ENCODE peak calls at places on chromosome 19, in four cellular contexts. W, N, P and B are unnamed samples.

GRCh38 chr19:911197-912033 is 1.6 kb downstream of the R3HDM4 start:
- DNase-seq in W (no peak), N (no peak), P (no peak), B (no peak)

GRCh38 chr19:43616306-43616705 is 3.1 kb downstream of the ZNF428 start:
- DNase-seq in W (no peak), N (no peak), P (no peak), B (no peak)

GRCh38 chr19:51784922-51785690 is 9.9 kb upstream of the FPR3 start:
- DNase-seq in W (peak; percentile 84), N (no peak), P (peak; percentile 79), B (no peak)

GRCh38 chr19:33472696-33473624 is 48.6 kb downstream of the PEPD start:
- DNase-seq in W (no peak), N (peak; percentile 86), P (no peak), B (no peak)

GRCh38 chr19:51166846-51167490 is 24.9 kb downstream of the SIGLEC7 start:
- DNase-seq in W (peak; percentile 33), N (no peak), P (no peak), B (no peak)

GRCh38 chr19:15871570-15871969 is 26.3 kb downstream of the CYP4F2 start:
- DNase-seq in W (no peak), N (no peak), P (peak; percentile 40), B (no peak)

GRCh38 chr19:53977991-53978731 is 13.3 kb upstream of the CACNG6 start:
- DNase-seq in W (peak; percentile 48), N (peak; percentile 72), P (peak; percentile 67), B (no peak)

GRCh38 chr19:5801796-5802616 is 2.9 kb upstream of the NRTN start:
- DNase-seq in W (no peak), N (no peak), P (no peak), B (no peak)

GRCh38 chr19:45497791-45498190 is 452 bp upstream of the PPM1N start:
- DNase-seq in W (no peak), N (no peak), P (no peak), B (no peak)

GRCh38 chr19:2815191-2815614 is 4.5 kb upstream of the ZNF554 start:
- DNase-seq in W (no peak), N (no peak), P (no peak), B (no peak)

GRCh38 chr19:30587869-30588268 is 215.7 kb downstream of the ZNF536 start:
- DNase-seq in W (no peak), N (no peak), P (peak; percentile 30), B (no peak)

GRCh38 chr19:18173572-18174294 is at the start of gene IFI30:
- DNase-seq in W (peak; percentile 73), N (no peak), P (peak; percentile 85), B (peak; percentile 78)

GRCh38 chr19:11070123-11070522 is 19.1 kb upstream of the LDLR start:
- DNase-seq in W (no peak), N (no peak), P (no peak), B (no peak)

GRCh38 chr19:29833614-29834261 is 21.9 kb downstream of the CCNE1 start:
- DNase-seq in W (no peak), N (no peak), P (no peak), B (no peak)

GRCh38 chr19:32876919-32877285 is 7.3 kb upstream of the SLC7A9 start:
- DNase-seq in W (no peak), N (peak; percentile 24), P (no peak), B (no peak)

GRCh38 chr19:15913384-15913783 is 15.5 kb upstream of the CYP4F2 start:
- DNase-seq in W (no peak), N (no peak), P (no peak), B (no peak)

GRCh38 chr19:4559569-4559968 is at the start of gene SEMA6B:
- DNase-seq in W (peak; percentile 53), N (no peak), P (peak; percentile 73), B (no peak)

GRCh38 chr19:19500975-19501644 is 14.2 kb downstream of the TSSK6 start:
- DNase-seq in W (no peak), N (no peak), P (no peak), B (no peak)

GRCh38 chr19:12983561-12984142 is 11.6 kb upstream of the NFIX start:
- DNase-seq in W (peak; percentile 64), N (no peak), P (peak; percentile 91), B (peak; percentile 74)

GRCh38 chr19:17579523-17580244 is 24.2 kb downstream of the COLGALT1 start:
- DNase-seq in W (peak; percentile 51), N (no peak), P (no peak), B (no peak)

GRCh38 chr19:3968556-3969434 is 2.1 kb downstream of the DAPK3 start:
- DNase-seq in W (peak; percentile 94), N (peak; percentile 97), P (peak; percentile 97), B (no peak)

GRCh38 chr19:15195987-15196682 is 4.7 kb downstream of the NOTCH3 start:
- DNase-seq in W (no peak), N (no peak), P (peak; percentile 79), B (no peak)

GRCh38 chr19:4529924-4530522 is 5.0 kb downstream of the PLIN5 start:
- DNase-seq in W (no peak), N (no peak), P (no peak), B (no peak)

GRCh38 chr19:2011169-2011568 is 4.3 kb downstream of the BTBD2 start:
- DNase-seq in W (no peak), N (no peak), P (no peak), B (no peak)

GRCh38 chr19:49809155-49809986 is 3.7 kb downstream of the FUZ start:
- DNase-seq in W (peak; percentile 66), N (no peak), P (peak; percentile 80), B (peak; percentile 58)
- H3K4me3 ChIP-seq in W (peak overlapping the region; percentile 87), N (peak overlapping the region; percentile 62), P (peak overlapping the region; percentile 80), B (peak overlapping the region; percentile 59)

GRCh38 chr19:39943586-39943985 is 9.2 kb upstream of the FCGBP start:
- DNase-seq in W (no peak), N (no peak), P (no peak), B (no peak)

GRCh38 chr19:39940221-39940833 is 5.9 kb upstream of the FCGBP start:
- DNase-seq in W (no peak), N (no peak), P (no peak), B (no peak)

GRCh38 chr19:39941151-39941550 is 6.7 kb upstream of the FCGBP start:
- DNase-seq in W (no peak), N (no peak), P (no peak), B (no peak)

GRCh38 chr19:39937792-39938191 is 3.4 kb upstream of the FCGBP start:
- DNase-seq in W (no peak), N (no peak), P (no peak), B (no peak)

DNA sequence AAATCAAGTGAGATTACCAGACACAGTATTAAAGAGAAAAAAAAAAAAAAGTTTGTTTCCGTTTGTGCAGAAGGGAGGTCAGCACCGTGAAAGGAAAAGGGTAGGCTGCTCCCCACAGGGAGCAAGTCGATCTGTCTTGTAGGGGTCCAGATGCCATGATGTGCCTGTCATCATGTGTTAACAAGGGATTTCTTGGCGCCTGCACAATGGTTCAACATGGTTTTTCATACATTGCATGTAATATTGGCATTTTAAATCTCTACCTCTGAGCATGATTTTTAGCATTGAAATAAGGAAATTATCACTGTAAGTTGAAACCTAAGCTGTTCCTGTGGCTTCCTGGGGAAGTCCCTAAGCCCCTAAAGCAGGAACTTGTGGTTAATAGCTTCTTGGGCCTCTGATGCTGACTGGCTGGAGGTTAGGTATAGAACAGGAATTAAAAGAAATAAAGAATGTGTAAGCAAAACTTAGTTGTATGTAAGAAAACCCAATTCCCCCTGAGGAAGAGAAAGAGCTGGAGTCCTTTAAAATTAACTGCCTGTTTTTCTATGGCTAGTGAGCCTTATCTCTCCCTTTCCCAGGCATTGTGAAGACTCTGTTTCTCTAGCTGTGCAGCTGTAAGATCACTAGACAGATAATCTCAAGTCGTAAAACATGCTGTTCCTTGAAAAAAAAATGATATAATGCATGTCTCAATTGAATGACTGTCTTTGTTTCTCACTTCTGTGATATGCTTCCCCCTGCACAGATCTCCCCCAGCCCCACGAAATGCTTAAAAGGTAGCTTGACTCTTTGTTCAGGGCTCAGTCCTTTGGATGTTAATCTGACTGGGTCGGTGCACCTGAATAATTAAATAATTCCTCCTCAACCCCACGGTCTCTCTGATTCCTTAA is 7.4 kb upstream of the FCGBP start:
- DNase-seq in W (peak; percentile 33), N (peak; percentile 10), P (no peak), B (peak; percentile 80)
- H3K4me3 ChIP-seq in W (no peak overlapping the region), N (no peak overlapping the region), P (no peak overlapping the region), B (peak overlapping the region; percentile 82)

DNA sequence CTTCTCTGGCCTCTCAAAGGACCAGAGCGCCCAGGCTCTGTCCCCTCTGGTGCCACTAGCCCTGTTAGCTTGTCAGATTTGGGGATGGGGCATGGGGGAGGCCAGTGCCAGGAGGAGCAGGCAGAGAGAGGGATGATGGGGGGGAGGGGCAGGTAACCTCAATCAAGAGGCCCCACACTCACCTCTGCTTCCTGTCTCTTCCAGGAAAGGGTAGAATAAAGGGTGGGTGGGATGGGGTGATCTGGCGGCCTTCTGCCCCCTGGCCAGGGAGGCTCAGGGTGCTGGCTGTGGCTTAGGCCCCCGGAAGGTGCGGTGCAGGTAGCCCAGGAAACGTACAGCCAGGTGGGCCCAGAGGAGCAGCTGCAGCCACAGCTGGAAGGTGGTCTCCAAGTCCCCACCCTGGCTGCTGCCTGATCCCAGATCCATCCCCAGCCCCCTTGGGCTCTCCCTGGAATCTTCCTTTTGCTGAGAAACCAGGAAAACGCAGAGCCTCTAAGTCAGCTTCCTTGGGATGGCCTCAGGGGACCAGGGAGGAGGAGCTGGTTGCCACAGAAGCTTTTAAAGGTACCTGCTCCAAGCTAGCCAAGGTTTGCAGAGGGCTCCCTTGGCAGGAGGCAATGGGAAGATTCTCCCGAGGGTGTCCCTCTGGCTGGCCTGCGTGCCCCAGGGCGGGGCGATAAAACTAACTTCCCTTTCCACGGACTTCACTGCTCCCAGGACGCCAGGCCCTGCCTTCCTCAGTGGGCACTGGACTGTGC is 5.3 kb downstream of the PRKACA start:
- DNase-seq in W (no peak), N (no peak), P (no peak), B (no peak)
- H3K4me3 ChIP-seq in W (peak overlapping the region; percentile 29), N (peak overlapping the region; percentile 7), P (peak overlapping the region; percentile 41), B (no peak overlapping the region)

DNA sequence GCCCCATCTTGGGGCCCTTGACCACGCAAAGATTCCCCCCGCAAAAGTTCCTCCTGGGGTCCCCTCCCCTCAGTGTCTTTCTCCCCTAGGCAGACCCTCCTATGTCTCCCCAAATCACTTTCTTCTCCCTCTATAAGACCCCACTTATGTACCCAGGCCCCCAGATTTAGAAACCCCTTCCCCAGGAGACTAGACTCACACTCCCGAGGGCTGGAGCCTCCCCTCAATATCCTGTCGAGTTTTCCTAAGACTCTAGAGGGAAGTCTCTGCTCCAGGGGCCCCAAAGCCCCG is 1.4 kb downstream of the SLC1A5 start:
- DNase-seq in W (no peak), N (no peak), P (no peak), B (no peak)
- H3K4me3 ChIP-seq in W (peak overlapping the region; percentile 92), N (peak overlapping the region; percentile 84), P (peak overlapping the region; percentile 51), B (peak overlapping the region; percentile 85)

GRCh38 chr19:35775046-35775297 is 392 bp upstream of the ARHGAP33 start:
- DNase-seq in W (no peak), N (no peak), P (no peak), B (no peak)
- H3K4me3 ChIP-seq in W (peak overlapping the region; percentile 93), N (peak overlapping the region; percentile 40), P (peak overlapping the region; percentile 88), B (peak overlapping the region; percentile 69)